ENCODE peak calls at places on chromosome 2, in ten cellular contexts. S is left ventricle myocardium superior; P is neural progenitor cell; T is Calu3; Q is foreskin keratinocyte; C is colonic mucosa; L is transverse colon; R is stimulated activated effector memory CD8-positive, alpha-beta T cell treated with anti-CD3 and anti-CD28 coated beads, Interleukin-12 subunit alpha, Interleukin-12 subunit beta, amount 100 ng/mL, for 72 hours; N is stimulated activated CD4-positive, alpha-beta T cell treated with anti-CD3 and anti-CD28 coated beads, Interleukin-12 subunit alpha, Interleukin-12 subunit beta, amount 100 ng/mL, for 4 hours; Z is NB4. G is an unnamed sample.

GRCh38 chr2:224944707-224945106 is 97.6 kb downstream of the DOCK10 start:
- DNase-seq in S (no peak), P (no peak), T (no peak), Q (no peak), C (no peak), L (no peak), R (no peak), N (no peak), Z (no peak), G (no peak)

GRCh38 chr2:88658890-88659881 is 31.9 kb upstream of the EIF2AK3 start:
- DNase-seq in S (peak; percentile 44), P (no peak), T (peak; percentile 14), Q (peak; percentile 81), C (peak; percentile 49), L (peak; percentile 18), R (no peak), N (no peak), Z (no peak), G (peak; percentile 94)

GRCh38 chr2:121565389-121566250 is 34.9 kb downstream of the RNU4ATAC start:
- DNase-seq in S (no peak), P (no peak), T (no peak), Q (no peak), C (no peak), L (no peak), R (no peak), N (no peak), Z (no peak), G (peak; percentile 57)

GRCh38 chr2:105827351-105828096 is 82.8 kb downstream of the NCK2 start:
- DNase-seq in S (no peak), P (no peak), T (no peak), Q (peak; percentile 81), C (no peak), L (no peak), R (no peak), N (no peak), Z (peak; percentile 85), G (no peak)

GRCh38 chr2:199431748-199432213 is 26.0 kb downstream of the SATB2 start:
- DNase-seq in S (no peak), P (peak; percentile 11), T (no peak), Q (no peak), C (no peak), L (no peak), R (no peak), N (no peak), Z (peak; percentile 17), G (peak; percentile 24)

GRCh38 chr2:169823996-169824372 is 721 bp downstream of the METTL5 start:
- DNase-seq in S (no peak), P (no peak), T (no peak), Q (peak; percentile 55), C (no peak), L (no peak), R (no peak), N (no peak), Z (no peak), G (no peak)

GRCh38 chr2:38475567-38475881 is 98.5 kb upstream of the ATL2 start:
- DNase-seq in S (no peak), P (no peak), T (no peak), Q (no peak), C (no peak), L (no peak), R (no peak), N (no peak), Z (no peak), G (no peak)

GRCh38 chr2:138155304-138155703 is 191.0 kb downstream of the HNMT start:
- DNase-seq in S (no peak), P (no peak), T (no peak), Q (no peak), C (no peak), L (no peak), R (no peak), N (no peak), Z (no peak), G (no peak)

GRCh38 chr2:29262681-29263260 is 147.6 kb downstream of the CLIP4 start:
- DNase-seq in S (no peak), P (no peak), T (no peak), Q (no peak), C (no peak), L (no peak), R (no peak), N (no peak), Z (no peak), G (peak; percentile 5)

GRCh38 chr2:85704038-85704437 is 9.9 kb downstream of the GNLY start:
- DNase-seq in S (no peak), P (no peak), T (no peak), Q (no peak), C (no peak), L (no peak), R (no peak), N (no peak), Z (no peak), G (no peak)

GRCh38 chr2:156319811-156320490 is 12.6 kb downstream of the NR4A2 start:
- DNase-seq in S (peak; percentile 74), P (peak; percentile 49), T (no peak), Q (no peak), C (peak; percentile 65), L (peak; percentile 31), R (no peak), N (peak; percentile 11), Z (no peak), G (no peak)

GRCh38 chr2:239939736-239940483 is 85.2 kb downstream of the NDUFA10 start:
- DNase-seq in S (peak; percentile 82), P (no peak), T (no peak), Q (no peak), C (no peak), L (no peak), R (no peak), N (no peak), Z (no peak), G (no peak)

GRCh38 chr2:118325556-118325955 is 237.3 kb downstream of the INSIG2 start:
- DNase-seq in S (no peak), P (no peak), T (no peak), Q (no peak), C (no peak), L (no peak), R (no peak), N (no peak), Z (no peak), G (no peak)

GRCh38 chr2:120228503-120228902 is 5.3 kb upstream of the TMEM185B start:
- DNase-seq in S (peak; percentile 16), P (no peak), T (no peak), Q (peak; percentile 40), C (no peak), L (peak; percentile 19), R (no peak), N (no peak), Z (no peak), G (no peak)